ENCODE peak calls at places on chromosomes 3 and 15, in six cellular contexts. One of them, this sample, is unnamed.

GRCh38 chr3:146163584-146163983 is 2.6 kb upstream of the PLOD2 start:
- DNase-seq in HCT116: no peak
- DNase-seq in Calu3: peak; percentile 29
- DNase-seq in HFFc6: peak; percentile 90
- DNase-seq in neural crest cell: no peak
- DNase-seq in adrenal gland: no peak
- DNase-seq in this sample: no peak

GRCh38 chr15:81729340-81729739 is 316.5 kb downstream of the MEX3B start:
- DNase-seq in HFFc6: no peak
- DNase-seq in HCT116: no peak
- DNase-seq in neural crest cell: no peak
- DNase-seq in Calu3: no peak
- DNase-seq in adrenal gland: no peak
- DNase-seq in this sample: no peak

GRCh38 chr3:138684411-138684810 is 75.8 kb downstream of the FAIM start:
- DNase-seq in HFFc6: no peak
- DNase-seq in Calu3: no peak
- DNase-seq in neural crest cell: no peak
- DNase-seq in HCT116: no peak
- DNase-seq in adrenal gland: no peak
- DNase-seq in this sample: no peak

GRCh38 chr3:116569611-116570010 is 124.3 kb upstream of the LSAMP start:
- DNase-seq in Calu3: no peak
- DNase-seq in neural crest cell: no peak
- DNase-seq in HFFc6: no peak
- DNase-seq in HCT116: no peak
- DNase-seq in adrenal gland: no peak
- DNase-seq in this sample: no peak

GRCh38 chr3:172397716-172398405 is 50.4 kb downstream of the GHSR start:
- DNase-seq in neural crest cell: no peak
- DNase-seq in HCT116: no peak
- DNase-seq in Calu3: no peak
- DNase-seq in HFFc6: no peak
- DNase-seq in adrenal gland: no peak
- DNase-seq in this sample: no peak

GRCh38 chr3:172673210-172673679 is 37.6 kb downstream of the NCEH1 start:
- DNase-seq in Calu3: peak; percentile 93
- DNase-seq in neural crest cell: peak; percentile 60
- DNase-seq in HFFc6: peak; percentile 82
- DNase-seq in adrenal gland: peak; percentile 72
- DNase-seq in HCT116: peak; percentile 66
- DNase-seq in this sample: no peak

GRCh38 chr3:87367752-87368151 is 91.4 kb upstream of the POU1F1 start:
- DNase-seq in HFFc6: no peak
- DNase-seq in adrenal gland: no peak
- DNase-seq in HCT116: no peak
- DNase-seq in Calu3: no peak
- DNase-seq in neural crest cell: no peak
- DNase-seq in this sample: no peak

GRCh38 chr3:128745742-128746141 is 19.8 kb downstream of the RAB7A start:
- DNase-seq in HFFc6: no peak
- DNase-seq in HCT116: no peak
- DNase-seq in Calu3: no peak
- DNase-seq in neural crest cell: no peak
- DNase-seq in adrenal gland: no peak
- DNase-seq in this sample: no peak

GRCh38 chr3:82347585-82347984 is 586.1 kb upstream of the GBE1 start:
- DNase-seq in HFFc6: no peak
- DNase-seq in adrenal gland: no peak
- DNase-seq in Calu3: no peak
- DNase-seq in neural crest cell: no peak
- DNase-seq in HCT116: no peak
- DNase-seq in this sample: no peak

GRCh38 chr3:150345021-150345538 is 63.0 kb upstream of the TSC22D2 start:
- DNase-seq in HFFc6: no peak
- DNase-seq in HCT116: peak; percentile 98
- DNase-seq in neural crest cell: no peak
- DNase-seq in adrenal gland: no peak
- DNase-seq in Calu3: peak; percentile 90
- DNase-seq in this sample: no peak

GRCh38 chr3:12796171-12797123 is at the start of gene CAND2:
- DNase-seq in Calu3: no peak
- DNase-seq in HCT116: no peak
- DNase-seq in HFFc6: no peak
- DNase-seq in neural crest cell: peak; percentile 48
- DNase-seq in adrenal gland: peak; percentile 60
- DNase-seq in this sample: peak; percentile 46

GRCh38 chr15:98859149-98859548 is 148.4 kb downstream of the PGPEP1L start:
- DNase-seq in neural crest cell: no peak
- DNase-seq in HFFc6: no peak
- DNase-seq in Calu3: no peak
- DNase-seq in adrenal gland: no peak
- DNase-seq in HCT116: no peak
- DNase-seq in this sample: no peak

GRCh38 chr3:71247221-71247947 is 336.1 kb downstream of the FOXP1 start:
- DNase-seq in HFFc6: peak; percentile 32
- DNase-seq in Calu3: peak; percentile 58
- DNase-seq in adrenal gland: peak; percentile 29
- DNase-seq in HCT116: no peak
- DNase-seq in neural crest cell: no peak
- DNase-seq in this sample: no peak

GRCh38 chr3:30263238-30263920 is 343.0 kb upstream of the TGFBR2 start:
- DNase-seq in HCT116: no peak
- DNase-seq in adrenal gland: no peak
- DNase-seq in Calu3: no peak
- DNase-seq in HFFc6: no peak
- DNase-seq in neural crest cell: no peak
- DNase-seq in this sample: no peak

DNA sequence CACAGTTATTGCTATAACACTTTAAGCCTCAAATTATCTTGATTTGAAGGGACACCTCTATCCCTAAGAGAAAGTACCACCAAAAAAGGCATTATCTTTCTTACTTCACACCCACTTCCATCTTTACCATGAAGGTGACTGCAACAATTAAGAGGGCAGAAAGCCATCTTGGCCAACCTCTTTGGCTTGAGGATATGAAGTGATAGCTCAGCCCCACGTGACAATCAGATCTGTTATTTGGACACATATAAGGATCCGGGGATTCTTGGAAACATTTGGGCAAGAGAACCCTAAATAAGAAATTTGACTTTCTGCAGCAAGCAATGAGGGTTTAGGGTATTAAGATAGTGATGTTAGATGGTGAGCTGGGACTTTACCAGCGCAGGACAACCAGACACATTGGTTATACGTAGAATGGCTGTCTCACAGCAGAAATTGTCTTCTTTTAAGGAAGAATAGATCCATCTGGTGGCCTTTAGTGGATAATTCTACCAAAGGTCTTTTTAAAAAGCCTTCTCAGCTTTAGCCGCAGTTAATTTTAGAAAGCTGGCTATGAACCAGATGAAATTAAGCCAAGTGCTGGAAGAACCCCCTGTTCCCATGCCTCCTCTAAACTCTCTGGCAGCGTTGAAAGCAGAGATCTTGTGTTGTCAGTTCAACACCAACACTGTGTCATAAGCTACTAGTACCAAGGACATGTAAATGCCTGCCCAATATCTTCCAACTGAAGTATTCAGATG is 12.3 kb downstream of the HCLS1 start:
- DNase-seq in neural crest cell: no peak
- DNase-seq in HFFc6: no peak
- DNase-seq in adrenal gland: peak; percentile 49
- DNase-seq in HCT116: no peak
- DNase-seq in Calu3: no peak
- DNase-seq in this sample: no peak
- TF ChIP-seq CTCF in neural crest cell: no peak
- TF ChIP-seq CTCF in HFFc6: no peak
- TF ChIP-seq CTCF in adrenal gland: peak; percentile 28
- TF ChIP-seq CTCF in HCT116: no peak
- TF ChIP-seq CTCF in Calu3: no peak
- TF ChIP-seq CTCF in this sample: no peak

GRCh38 chr3:186627852-186628414 is 12.3 kb upstream of the FETUB start:
- DNase-seq in adrenal gland: no peak
- DNase-seq in HCT116: no peak
- DNase-seq in HFFc6: no peak
- DNase-seq in Calu3: no peak
- DNase-seq in neural crest cell: no peak
- DNase-seq in this sample: no peak
- TF ChIP-seq CTCF in adrenal gland: no peak
- TF ChIP-seq CTCF in HCT116: no peak
- TF ChIP-seq CTCF in HFFc6: no peak
- TF ChIP-seq CTCF in Calu3: no peak
- TF ChIP-seq CTCF in neural crest cell: no peak
- TF ChIP-seq CTCF in this sample: no peak

DNA sequence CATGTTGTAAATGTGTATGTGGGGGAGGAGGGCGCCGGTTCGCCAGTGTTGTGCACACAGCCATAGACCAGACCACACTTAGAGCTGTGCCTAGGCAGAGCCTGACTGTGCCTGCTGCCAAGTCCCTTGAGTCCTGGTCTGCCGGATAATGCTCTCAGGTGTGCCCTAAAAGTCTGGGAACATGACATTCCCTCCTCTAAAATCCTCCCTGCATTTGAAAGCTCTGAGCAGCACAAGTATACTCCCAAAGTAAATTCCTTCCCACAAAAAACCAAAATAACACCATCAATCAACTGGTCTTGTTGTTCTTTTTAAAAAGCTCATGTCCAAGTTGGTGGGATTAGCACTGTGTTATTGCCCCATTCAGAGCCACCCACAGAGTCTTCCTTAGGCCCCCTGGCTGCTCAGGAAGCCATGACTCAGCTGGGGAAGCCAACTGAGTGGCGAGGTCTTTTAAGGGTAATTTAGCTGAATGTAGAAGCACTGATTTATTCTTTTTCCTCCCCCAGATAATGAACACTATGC is 147.8 kb upstream of the MCTP2 start:
- DNase-seq in HFFc6: peak; percentile 49
- DNase-seq in HCT116: no peak
- DNase-seq in Calu3: no peak
- DNase-seq in adrenal gland: peak; percentile 16
- DNase-seq in neural crest cell: no peak
- DNase-seq in this sample: no peak
- TF ChIP-seq CTCF in HFFc6: no peak
- TF ChIP-seq CTCF in HCT116: no peak
- TF ChIP-seq CTCF in Calu3: no peak
- TF ChIP-seq CTCF in adrenal gland: no peak
- TF ChIP-seq CTCF in neural crest cell: no peak
- TF ChIP-seq CTCF in this sample: no peak

GRCh38 chr15:59550961-59551360 is 60.6 kb upstream of the GCNT3 start:
- DNase-seq in neural crest cell: no peak
- DNase-seq in adrenal gland: no peak
- DNase-seq in HFFc6: no peak
- DNase-seq in Calu3: no peak
- DNase-seq in HCT116: no peak
- DNase-seq in this sample: no peak
- TF ChIP-seq CTCF in neural crest cell: no peak
- TF ChIP-seq CTCF in adrenal gland: no peak
- TF ChIP-seq CTCF in HFFc6: no peak
- TF ChIP-seq CTCF in Calu3: no peak
- TF ChIP-seq CTCF in HCT116: no peak
- TF ChIP-seq CTCF in this sample: no peak

GRCh38 chr15:69552057-69552815 is 99.6 kb downstream of the RPLP1 start:
- DNase-seq in HCT116: no peak
- DNase-seq in neural crest cell: no peak
- DNase-seq in HFFc6: no peak
- DNase-seq in Calu3: no peak
- DNase-seq in adrenal gland: no peak
- DNase-seq in this sample: no peak
- TF ChIP-seq CTCF in HCT116: no peak
- TF ChIP-seq CTCF in neural crest cell: no peak
- TF ChIP-seq CTCF in HFFc6: no peak
- TF ChIP-seq CTCF in Calu3: no peak
- TF ChIP-seq CTCF in adrenal gland: no peak
- TF ChIP-seq CTCF in this sample: no peak

GRCh38 chr3:144770813-144771400 is 799.3 kb downstream of the DIPK2A start:
- DNase-seq in HFFc6: no peak
- DNase-seq in adrenal gland: no peak
- DNase-seq in neural crest cell: no peak
- DNase-seq in HCT116: peak; percentile 24
- DNase-seq in Calu3: peak; percentile 55
- DNase-seq in this sample: no peak
- TF ChIP-seq CTCF in HFFc6: peak; percentile 32
- TF ChIP-seq CTCF in adrenal gland: peak; percentile 39
- TF ChIP-seq CTCF in neural crest cell: peak; percentile 65
- TF ChIP-seq CTCF in HCT116: peak; percentile 24
- TF ChIP-seq CTCF in Calu3: no peak
- TF ChIP-seq CTCF in this sample: no peak

GRCh38 chr3:57093489-57093888 is 33.0 kb downstream of the SPATA12 start:
- DNase-seq in HCT116: no peak
- DNase-seq in neural crest cell: no peak
- DNase-seq in Calu3: no peak
- DNase-seq in HFFc6: no peak
- DNase-seq in adrenal gland: no peak
- DNase-seq in this sample: no peak

GRCh38 chr3:57095361-57095760 is 34.9 kb downstream of the SPATA12 start:
- DNase-seq in HCT116: no peak
- DNase-seq in adrenal gland: no peak
- DNase-seq in Calu3: no peak
- DNase-seq in HFFc6: no peak
- DNase-seq in neural crest cell: no peak
- DNase-seq in this sample: no peak

GRCh38 chr3:57094011-57094535 is 33.6 kb downstream of the SPATA12 start:
- DNase-seq in adrenal gland: no peak
- DNase-seq in neural crest cell: no peak
- DNase-seq in HCT116: no peak
- DNase-seq in Calu3: no peak
- DNase-seq in HFFc6: no peak
- DNase-seq in this sample: no peak

GRCh38 chr3:57091874-57092273 is 31.4 kb downstream of the SPATA12 start:
- DNase-seq in neural crest cell: no peak
- DNase-seq in HFFc6: no peak
- DNase-seq in Calu3: no peak
- DNase-seq in adrenal gland: no peak
- DNase-seq in HCT116: no peak
- DNase-seq in this sample: no peak

GRCh38 chr3:57094606-57095005 is 34.1 kb downstream of the SPATA12 start:
- DNase-seq in HCT116: no peak
- DNase-seq in HFFc6: no peak
- DNase-seq in neural crest cell: no peak
- DNase-seq in Calu3: no peak
- DNase-seq in adrenal gland: no peak
- DNase-seq in this sample: no peak
- TF ChIP-seq CTCF in HCT116: no peak
- TF ChIP-seq CTCF in HFFc6: no peak
- TF ChIP-seq CTCF in neural crest cell: no peak
- TF ChIP-seq CTCF in Calu3: no peak
- TF ChIP-seq CTCF in adrenal gland: no peak
- TF ChIP-seq CTCF in this sample: no peak